ENCODE peak calls at places on chromosomes 1 and 21, in four cellular contexts. D is NCI-H774, P is posterior cingulate gyrus, A is GM04503. N is an unnamed sample.

GRCh38 chr1:113928129-113928949 is 785 bp upstream of the HIPK1 start:
- DNase-seq in D (no peak), P (no peak), A (no peak), N (no peak)

GRCh38 chr1:34398205-34398915 is 221.7 kb downstream of the C1orf94 start:
- DNase-seq in D (peak), P (no peak), A (no peak), N (no peak)

GRCh38 chr1:159826436-159827101 is at the start of gene SLAMF8:
- DNase-seq in D (no peak), P (no peak), A (no peak), N (no peak)

GRCh38 chr1:209703834-209704504 is 677 bp upstream of the HSD11B1 start:
- DNase-seq in D (no peak), P (no peak), A (no peak), N (no peak)

GRCh38 chr1:70360321-70360720 is 5.8 kb upstream of the ANKRD13C start:
- DNase-seq in D (no peak), P (no peak), A (no peak), N (no peak)

GRCh38 chr1:183243190-183244065 is 57.4 kb downstream of the LAMC2 start:
- DNase-seq in D (no peak), P (no peak), A (no peak), N (no peak)

GRCh38 chr1:19441048-19441447 is 44.3 kb downstream of the CAPZB start:
- DNase-seq in D (no peak), P (no peak), A (no peak), N (no peak)

GRCh38 chr1:198122693-198123092 is 34.1 kb upstream of the NEK7 start:
- DNase-seq in D (no peak), P (no peak), A (no peak), N (no peak)

GRCh38 chr1:91057784-91058183 is 35.9 kb upstream of the ZNF644 start:
- DNase-seq in D (no peak), P (no peak), A (no peak), N (no peak)

GRCh38 chr1:111420377-111420776 is 7.2 kb downstream of the OVGP1 start:
- DNase-seq in D (no peak), P (no peak), A (no peak), N (no peak)

GRCh38 chr1:174850726-174851125 is 149.0 kb upstream of the CACYBP start:
- DNase-seq in D (no peak), P (no peak), A (no peak), N (no peak)

GRCh38 chr1:187509091-187509490 is 680.3 kb downstream of the PLA2G4A start:
- DNase-seq in D (no peak), P (no peak), A (no peak), N (no peak)

GRCh38 chr1:18635833-18636671 is 5.4 kb downstream of the PAX7 start:
- DNase-seq in D (no peak), P (no peak), A (no peak), N (no peak)

GRCh38 chr1:84753516-84754375 is 63.5 kb upstream of the SSX2IP start:
- DNase-seq in D (peak), P (peak), A (no peak), N (no peak)

GRCh38 chr1:28115267-28115666 is 26.9 kb upstream of the EYA3 start:
- DNase-seq in D (no peak), P (no peak), A (no peak), N (no peak)

GRCh38 chr1:161082996-161083742 is 6.2 kb downstream of the NECTIN4 start:
- DNase-seq in D (no peak), P (no peak), A (peak), N (no peak)

GRCh38 chr1:160748182-160748876 is 9.3 kb downstream of the SLAMF7 start:
- DNase-seq in D (no peak), P (no peak), A (no peak), N (no peak)

GRCh38 chr1:197429372-197429771 is 161.3 kb downstream of the CRB1 start:
- DNase-seq in D (no peak), P (no peak), A (no peak), N (no peak)

GRCh38 chr1:156550346-156550745 is 22.0 kb downstream of the IQGAP3 start:
- DNase-seq in D (no peak), P (peak), A (no peak), N (no peak)

GRCh38 chr21:42594616-42595280 is 58.7 kb upstream of the PDE9A start:
- DNase-seq in D (no peak), P (no peak), A (no peak), N (no peak)

GRCh38 chr1:168488153-168488552 is 55.6 kb downstream of the XCL2 start:
- DNase-seq in D (no peak), P (no peak), A (no peak), N (no peak)

N was measured in cerebellar nuclear complex.